ENCODE peak calls at places on chromosome 6, in six cellular contexts. J is T-helper 9 cell, T is stromal cell of bone marrow, A is tibial artery, C is lower lobe of right lung, S is iPS-NIHi11. V is an unnamed sample.

GRCh38 chr6:1063671-1064355 is 248.1 kb upstream of the FOXQ1 start:
- DNase-seq in T (no peak), J (no peak), S (no peak), A (no peak), C (no peak), V (no peak)

GRCh38 chr6:322940-323729 is 30.8 kb downstream of the DUSP22 start:
- DNase-seq in S (no peak), C (no peak), A (no peak), T (no peak), J (no peak), V (no peak)

GRCh38 chr6:658244-658643 is 1.3 kb upstream of the HUS1B start:
- DNase-seq in T (peak; percentile 13), J (no peak), A (no peak), S (no peak), C (no peak), V (no peak)

GRCh38 chr6:27268803-27269202 is 21.3 kb downstream of the PRSS16 start:
- DNase-seq in S (no peak), A (no peak), C (no peak), J (no peak), T (no peak), V (no peak)

GRCh38 chr6:29631860-29632731 is 887 bp downstream of the GABBR1 start:
- DNase-seq in A (peak; percentile 83), T (no peak), J (peak; percentile 63), C (peak; percentile 63), S (peak; percentile 63), V (peak; percentile 27)

GRCh38 chr6:165762876-165763275 is 99.8 kb upstream of the PDE10A start:
- DNase-seq in S (no peak), T (peak; percentile 44), C (no peak), J (no peak), A (no peak), V (no peak)

GRCh38 chr6:113082691-113083090 is 735.6 kb downstream of the RFPL4B start:
- DNase-seq in J (no peak), T (peak; percentile 65), S (peak; percentile 14), C (no peak), A (no peak), V (no peak)

GRCh38 chr6:166361080-166361429 is 18.7 kb upstream of the SFT2D1 start:
- DNase-seq in C (peak; percentile 72), J (no peak), S (no peak), A (no peak), T (peak; percentile 21), V (peak; percentile 57)

GRCh38 chr6:106509420-106510089 is 119.7 kb downstream of the RTN4IP1 start:
- DNase-seq in C (no peak), T (no peak), A (no peak), J (no peak), S (peak; percentile 45), V (no peak)

GRCh38 chr6:36853325-36853724 is 14.1 kb upstream of the CPNE5 start:
- DNase-seq in C (no peak), S (no peak), J (no peak), A (peak; percentile 84), T (peak; percentile 85), V (no peak)

GRCh38 chr6:125867483-125867935 is 76.7 kb downstream of the NCOA7 start:
- DNase-seq in C (peak; percentile 69), A (no peak), J (no peak), T (no peak), S (peak; percentile 54), V (no peak)

GRCh38 chr6:28137458-28138020 is 4.1 kb upstream of the ZKSCAN8 start:
- DNase-seq in S (no peak), C (no peak), T (no peak), J (no peak), A (no peak), V (no peak)

GRCh38 chr6:67200626-67201403 is 1434.3 kb upstream of the ADGRB3 start:
- DNase-seq in A (no peak), S (no peak), J (no peak), C (no peak), T (no peak), V (no peak)

GRCh38 chr6:42326248-42326647 is 108.6 kb upstream of the MRPS10 start:
- DNase-seq in T (no peak), J (no peak), A (no peak), C (no peak), S (no peak), V (no peak)

GRCh38 chr6:4017847-4018193 is 61.1 kb downstream of the FAM217A start:
- DNase-seq in C (no peak), T (no peak), A (no peak), S (peak; percentile 18), J (no peak), V (no peak)

GRCh38 chr6:106167105-106167814 is 81.1 kb downstream of the PRDM1 start:
- DNase-seq in A (no peak), S (no peak), T (no peak), J (no peak), C (no peak), V (no peak)

GRCh38 chr6:101110814-101111213 is 229.7 kb upstream of the ASCC3 start:
- DNase-seq in T (no peak), A (no peak), S (no peak), J (no peak), C (no peak), V (no peak)

GRCh38 chr6:14066782-14067406 is 50.7 kb upstream of the CD83 start:
- DNase-seq in J (no peak), A (no peak), C (no peak), T (peak; percentile 58), S (peak; percentile 78), V (peak; percentile 40)

GRCh38 chr6:24981385-24981758 is 45.6 kb upstream of the RIPOR2 start:
- DNase-seq in J (no peak), T (no peak), S (peak; percentile 30), A (no peak), C (no peak), V (no peak)

GRCh38 chr6:8215631-8216030 is 113.3 kb upstream of the EEF1E1 start:
- DNase-seq in C (no peak), A (no peak), J (no peak), S (no peak), T (peak; percentile 59), V (no peak)

GRCh38 chr6:129607581-129608186 is 102.3 kb downstream of the ARHGAP18 start:
- DNase-seq in S (no peak), T (no peak), A (no peak), J (no peak), C (no peak), V (no peak)

GRCh38 chr6:158849899-158850806 is 31.0 kb upstream of the EZR start:
- DNase-seq in T (peak; percentile 75), S (peak; percentile 28), J (peak; percentile 38), C (no peak), A (no peak), V (no peak)

GRCh38 chr6:144064402-144064830 is 31.0 kb downstream of the SF3B5 start:
- DNase-seq in T (no peak), A (peak; percentile 67), C (peak; percentile 76), J (peak; percentile 49), S (peak; percentile 67), V (no peak)

GRCh38 chr6:38755207-38755606 is 40.1 kb downstream of the DNAH8 start:
- DNase-seq in A (no peak), C (no peak), S (no peak), T (no peak), J (no peak), V (no peak)

GRCh38 chr6:157164972-157165371 is 158.3 kb downstream of the TMEM242 start:
- DNase-seq in C (no peak), A (no peak), S (no peak), T (no peak), J (no peak), V (no peak)

GRCh38 chr6:118283759-118284158 is 264.3 kb upstream of the PLN start:
- DNase-seq in T (peak; percentile 44), A (no peak), S (peak; percentile 37), J (peak; percentile 3), C (no peak), V (peak; percentile 68)

GRCh38 chr6:46269447-46270229 is 98.9 kb upstream of the ENPP5 start:
- DNase-seq in J (no peak), S (no peak), A (no peak), T (no peak), C (no peak), V (no peak)

GRCh38 chr6:15491255-15491985 is 171.4 kb downstream of the DTNBP1 start:
- DNase-seq in C (peak; percentile 72), J (peak; percentile 50), T (peak; percentile 81), A (peak; percentile 84), S (peak; percentile 62), V (peak; percentile 83)

GRCh38 chr6:109039795-109040194 is 54.9 kb downstream of the SESN1 start:
- DNase-seq in J (no peak), A (no peak), C (no peak), S (no peak), T (no peak), V (no peak)

GRCh38 chr6:30044630-30045029 is 16.4 kb upstream of the POLR1H start:
- DNase-seq in T (no peak), J (no peak), S (no peak), A (no peak), C (no peak), V (no peak)

GRCh38 chr6:165922309-165922794 is 245.3 kb downstream of the TBXT start:
- DNase-seq in C (no peak), T (no peak), J (no peak), S (no peak), A (no peak), V (no peak)

V was measured in tibial nerve.